ENCODE peak calls at places on chromosomes 1 and 21, in four cellular contexts. One of them, this sample, is unnamed.
A peak's percentile ranks its signal among the peaks of the same experiment; 100 is the strongest.

GRCh38 chr21:27275294-27275927 is 308.5 kb upstream of the ADAMTS5 start:
- DNase-seq in activated CD4-positive, alpha-beta memory T cell treated with anti-CD3 and anti-CD28 coated beads, Interleukin-2, amount 10 ng/mL, durations not matched to agents 7 days and 5 days: no peak
- DNase-seq in stimulated activated CD8-positive, alpha-beta memory T cell treated with anti-CD3 and anti-CD28 coated beads, Interleukin-15, amount 100 ng/mL, for 1 hour: no peak
- DNase-seq in MG63: no peak
- DNase-seq in this sample: no peak

GRCh38 chr1:190159146-190159545 is 318.5 kb downstream of the BRINP3 start:
- DNase-seq in activated CD4-positive, alpha-beta memory T cell treated with anti-CD3 and anti-CD28 coated beads, Interleukin-2, amount 10 ng/mL, durations not matched to agents 7 days and 5 days: no peak
- DNase-seq in stimulated activated CD8-positive, alpha-beta memory T cell treated with anti-CD3 and anti-CD28 coated beads, Interleukin-15, amount 100 ng/mL, for 1 hour: no peak
- DNase-seq in MG63: no peak
- DNase-seq in this sample: no peak

GRCh38 chr1:9883585-9884449 is 26.3 kb downstream of the CTNNBIP1 start:
- DNase-seq in activated CD4-positive, alpha-beta memory T cell treated with anti-CD3 and anti-CD28 coated beads, Interleukin-2, amount 10 ng/mL, durations not matched to agents 7 days and 5 days: no peak
- DNase-seq in stimulated activated CD8-positive, alpha-beta memory T cell treated with anti-CD3 and anti-CD28 coated beads, Interleukin-15, amount 100 ng/mL, for 1 hour: no peak
- DNase-seq in MG63: peak; percentile 70
- DNase-seq in this sample: no peak

GRCh38 chr1:157442065-157442464 is 110.2 kb downstream of the FCRL5 start:
- DNase-seq in activated CD4-positive, alpha-beta memory T cell treated with anti-CD3 and anti-CD28 coated beads, Interleukin-2, amount 10 ng/mL, durations not matched to agents 7 days and 5 days: no peak
- DNase-seq in stimulated activated CD8-positive, alpha-beta memory T cell treated with anti-CD3 and anti-CD28 coated beads, Interleukin-15, amount 100 ng/mL, for 1 hour: no peak
- DNase-seq in MG63: no peak
- DNase-seq in this sample: no peak

GRCh38 chr1:98045211-98046030 is 124.6 kb upstream of the DPYD start:
- DNase-seq in activated CD4-positive, alpha-beta memory T cell treated with anti-CD3 and anti-CD28 coated beads, Interleukin-2, amount 10 ng/mL, durations not matched to agents 7 days and 5 days: peak; percentile 25
- DNase-seq in stimulated activated CD8-positive, alpha-beta memory T cell treated with anti-CD3 and anti-CD28 coated beads, Interleukin-15, amount 100 ng/mL, for 1 hour: no peak
- DNase-seq in MG63: peak; percentile 59
- DNase-seq in this sample: peak; percentile 52

GRCh38 chr1:115466433-115466832 is 128.4 kb upstream of the NGF start:
- DNase-seq in activated CD4-positive, alpha-beta memory T cell treated with anti-CD3 and anti-CD28 coated beads, Interleukin-2, amount 10 ng/mL, durations not matched to agents 7 days and 5 days: no peak
- DNase-seq in stimulated activated CD8-positive, alpha-beta memory T cell treated with anti-CD3 and anti-CD28 coated beads, Interleukin-15, amount 100 ng/mL, for 1 hour: no peak
- DNase-seq in MG63: no peak
- DNase-seq in this sample: no peak

GRCh38 chr1:54763814-54764131 is 550 bp downstream of the PARS2 start:
- DNase-seq in activated CD4-positive, alpha-beta memory T cell treated with anti-CD3 and anti-CD28 coated beads, Interleukin-2, amount 10 ng/mL, durations not matched to agents 7 days and 5 days: no peak
- DNase-seq in stimulated activated CD8-positive, alpha-beta memory T cell treated with anti-CD3 and anti-CD28 coated beads, Interleukin-15, amount 100 ng/mL, for 1 hour: no peak
- DNase-seq in MG63: no peak
- DNase-seq in this sample: no peak

GRCh38 chr1:99385852-99386251 is 121.6 kb downstream of the PLPPR4 start:
- DNase-seq in activated CD4-positive, alpha-beta memory T cell treated with anti-CD3 and anti-CD28 coated beads, Interleukin-2, amount 10 ng/mL, durations not matched to agents 7 days and 5 days: no peak
- DNase-seq in stimulated activated CD8-positive, alpha-beta memory T cell treated with anti-CD3 and anti-CD28 coated beads, Interleukin-15, amount 100 ng/mL, for 1 hour: no peak
- DNase-seq in MG63: no peak
- DNase-seq in this sample: no peak

GRCh38 chr21:39656209-39656608 is 43.5 kb downstream of the B3GALT5 start:
- DNase-seq in activated CD4-positive, alpha-beta memory T cell treated with anti-CD3 and anti-CD28 coated beads, Interleukin-2, amount 10 ng/mL, durations not matched to agents 7 days and 5 days: no peak
- DNase-seq in stimulated activated CD8-positive, alpha-beta memory T cell treated with anti-CD3 and anti-CD28 coated beads, Interleukin-15, amount 100 ng/mL, for 1 hour: no peak
- DNase-seq in MG63: no peak
- DNase-seq in this sample: no peak

GRCh38 chr1:192604979-192605620 is 29.5 kb downstream of the RGS1 start:
- DNase-seq in activated CD4-positive, alpha-beta memory T cell treated with anti-CD3 and anti-CD28 coated beads, Interleukin-2, amount 10 ng/mL, durations not matched to agents 7 days and 5 days: no peak
- DNase-seq in stimulated activated CD8-positive, alpha-beta memory T cell treated with anti-CD3 and anti-CD28 coated beads, Interleukin-15, amount 100 ng/mL, for 1 hour: no peak
- DNase-seq in MG63: no peak
- DNase-seq in this sample: no peak

GRCh38 chr21:34205811-34206635 is 132.6 kb downstream of the MRPS6 start:
- DNase-seq in activated CD4-positive, alpha-beta memory T cell treated with anti-CD3 and anti-CD28 coated beads, Interleukin-2, amount 10 ng/mL, durations not matched to agents 7 days and 5 days: no peak
- DNase-seq in stimulated activated CD8-positive, alpha-beta memory T cell treated with anti-CD3 and anti-CD28 coated beads, Interleukin-15, amount 100 ng/mL, for 1 hour: no peak
- DNase-seq in MG63: no peak
- DNase-seq in this sample: peak; percentile 92

GRCh38 chr21:45531393-45532215 is 10.6 kb downstream of the SLC19A1 start:
- DNase-seq in activated CD4-positive, alpha-beta memory T cell treated with anti-CD3 and anti-CD28 coated beads, Interleukin-2, amount 10 ng/mL, durations not matched to agents 7 days and 5 days: no peak
- DNase-seq in stimulated activated CD8-positive, alpha-beta memory T cell treated with anti-CD3 and anti-CD28 coated beads, Interleukin-15, amount 100 ng/mL, for 1 hour: no peak
- DNase-seq in MG63: no peak
- DNase-seq in this sample: no peak

GRCh38 chr1:96730574-96731298 is 9.2 kb downstream of the PTBP2 start:
- DNase-seq in activated CD4-positive, alpha-beta memory T cell treated with anti-CD3 and anti-CD28 coated beads, Interleukin-2, amount 10 ng/mL, durations not matched to agents 7 days and 5 days: no peak
- DNase-seq in stimulated activated CD8-positive, alpha-beta memory T cell treated with anti-CD3 and anti-CD28 coated beads, Interleukin-15, amount 100 ng/mL, for 1 hour: no peak
- DNase-seq in MG63: no peak
- DNase-seq in this sample: no peak

GRCh38 chr1:47387921-47388509 is 28.1 kb upstream of the FOXE3 start:
- DNase-seq in activated CD4-positive, alpha-beta memory T cell treated with anti-CD3 and anti-CD28 coated beads, Interleukin-2, amount 10 ng/mL, durations not matched to agents 7 days and 5 days: no peak
- DNase-seq in stimulated activated CD8-positive, alpha-beta memory T cell treated with anti-CD3 and anti-CD28 coated beads, Interleukin-15, amount 100 ng/mL, for 1 hour: no peak
- DNase-seq in MG63: peak; percentile 13
- DNase-seq in this sample: no peak

GRCh38 chr21:21137986-21138385 is 139.8 kb downstream of the NCAM2 start:
- DNase-seq in activated CD4-positive, alpha-beta memory T cell treated with anti-CD3 and anti-CD28 coated beads, Interleukin-2, amount 10 ng/mL, durations not matched to agents 7 days and 5 days: no peak
- DNase-seq in stimulated activated CD8-positive, alpha-beta memory T cell treated with anti-CD3 and anti-CD28 coated beads, Interleukin-15, amount 100 ng/mL, for 1 hour: no peak
- DNase-seq in MG63: no peak
- DNase-seq in this sample: no peak

GRCh38 chr1:156412653-156413309 is 43.8 kb downstream of the RHBG start:
- DNase-seq in activated CD4-positive, alpha-beta memory T cell treated with anti-CD3 and anti-CD28 coated beads, Interleukin-2, amount 10 ng/mL, durations not matched to agents 7 days and 5 days: no peak
- DNase-seq in stimulated activated CD8-positive, alpha-beta memory T cell treated with anti-CD3 and anti-CD28 coated beads, Interleukin-15, amount 100 ng/mL, for 1 hour: no peak
- DNase-seq in MG63: no peak
- DNase-seq in this sample: no peak

GRCh38 chr1:203861379-203862184 is at the start of gene SNRPE:
- DNase-seq in activated CD4-positive, alpha-beta memory T cell treated with anti-CD3 and anti-CD28 coated beads, Interleukin-2, amount 10 ng/mL, durations not matched to agents 7 days and 5 days: peak; percentile 97
- DNase-seq in stimulated activated CD8-positive, alpha-beta memory T cell treated with anti-CD3 and anti-CD28 coated beads, Interleukin-15, amount 100 ng/mL, for 1 hour: peak; percentile 89
- DNase-seq in MG63: peak; percentile 98
- DNase-seq in this sample: peak; percentile 96

GRCh38 chr1:8197493-8198282 is 120.2 kb upstream of the SLC45A1 start:
- DNase-seq in activated CD4-positive, alpha-beta memory T cell treated with anti-CD3 and anti-CD28 coated beads, Interleukin-2, amount 10 ng/mL, durations not matched to agents 7 days and 5 days: no peak
- DNase-seq in stimulated activated CD8-positive, alpha-beta memory T cell treated with anti-CD3 and anti-CD28 coated beads, Interleukin-15, amount 100 ng/mL, for 1 hour: no peak
- DNase-seq in MG63: peak; percentile 95
- DNase-seq in this sample: peak; percentile 24

GRCh38 chr1:208917719-208918118 is 665.8 kb upstream of the CAMK1G start:
- DNase-seq in activated CD4-positive, alpha-beta memory T cell treated with anti-CD3 and anti-CD28 coated beads, Interleukin-2, amount 10 ng/mL, durations not matched to agents 7 days and 5 days: no peak
- DNase-seq in stimulated activated CD8-positive, alpha-beta memory T cell treated with anti-CD3 and anti-CD28 coated beads, Interleukin-15, amount 100 ng/mL, for 1 hour: no peak
- DNase-seq in MG63: no peak
- DNase-seq in this sample: no peak

GRCh38 chr1:97050501-97050900 is 328.9 kb downstream of the PTBP2 start:
- DNase-seq in activated CD4-positive, alpha-beta memory T cell treated with anti-CD3 and anti-CD28 coated beads, Interleukin-2, amount 10 ng/mL, durations not matched to agents 7 days and 5 days: no peak
- DNase-seq in stimulated activated CD8-positive, alpha-beta memory T cell treated with anti-CD3 and anti-CD28 coated beads, Interleukin-15, amount 100 ng/mL, for 1 hour: no peak
- DNase-seq in MG63: no peak
- DNase-seq in this sample: no peak

GRCh38 chr1:151837841-151838490 is 1.7 kb downstream of the C2CD4D start:
- DNase-seq in activated CD4-positive, alpha-beta memory T cell treated with anti-CD3 and anti-CD28 coated beads, Interleukin-2, amount 10 ng/mL, durations not matched to agents 7 days and 5 days: peak; percentile 46
- DNase-seq in stimulated activated CD8-positive, alpha-beta memory T cell treated with anti-CD3 and anti-CD28 coated beads, Interleukin-15, amount 100 ng/mL, for 1 hour: no peak
- DNase-seq in MG63: no peak
- DNase-seq in this sample: no peak

GRCh38 chr1:159946242-159947187 is 1.1 kb upstream of the IGSF9 start:
- DNase-seq in activated CD4-positive, alpha-beta memory T cell treated with anti-CD3 and anti-CD28 coated beads, Interleukin-2, amount 10 ng/mL, durations not matched to agents 7 days and 5 days: no peak
- DNase-seq in stimulated activated CD8-positive, alpha-beta memory T cell treated with anti-CD3 and anti-CD28 coated beads, Interleukin-15, amount 100 ng/mL, for 1 hour: no peak
- DNase-seq in MG63: no peak
- DNase-seq in this sample: no peak

GRCh38 chr1:24168246-24168645 is 18.8 kb downstream of the IFNLR1 start:
- DNase-seq in activated CD4-positive, alpha-beta memory T cell treated with anti-CD3 and anti-CD28 coated beads, Interleukin-2, amount 10 ng/mL, durations not matched to agents 7 days and 5 days: no peak
- DNase-seq in stimulated activated CD8-positive, alpha-beta memory T cell treated with anti-CD3 and anti-CD28 coated beads, Interleukin-15, amount 100 ng/mL, for 1 hour: no peak
- DNase-seq in MG63: no peak
- DNase-seq in this sample: no peak

GRCh38 chr1:63693956-63694607 is 79.7 kb upstream of the ROR1 start:
- DNase-seq in activated CD4-positive, alpha-beta memory T cell treated with anti-CD3 and anti-CD28 coated beads, Interleukin-2, amount 10 ng/mL, durations not matched to agents 7 days and 5 days: no peak
- DNase-seq in stimulated activated CD8-positive, alpha-beta memory T cell treated with anti-CD3 and anti-CD28 coated beads, Interleukin-15, amount 100 ng/mL, for 1 hour: no peak
- DNase-seq in MG63: no peak
- DNase-seq in this sample: no peak

GRCh38 chr1:244057474-244058385 is 6.6 kb downstream of the ZBTB18 start:
- DNase-seq in activated CD4-positive, alpha-beta memory T cell treated with anti-CD3 and anti-CD28 coated beads, Interleukin-2, amount 10 ng/mL, durations not matched to agents 7 days and 5 days: no peak
- DNase-seq in stimulated activated CD8-positive, alpha-beta memory T cell treated with anti-CD3 and anti-CD28 coated beads, Interleukin-15, amount 100 ng/mL, for 1 hour: no peak
- DNase-seq in MG63: no peak
- DNase-seq in this sample: no peak

This sample was measured in DMS 273 treated with DMSO at 0.1 percent for 48 hours.